ENCODE peak calls at places on chromosomes 1 and 21, in six cellular contexts. O, D, U, N, H and G are unnamed samples.

GRCh38 chr1:47434051-47434842 is 3.6 kb upstream of the FOXD2 start:
- DNase-seq in H (peak), O (peak), U (peak), D (peak), N (peak), G (peak)

GRCh38 chr1:24540906-24541710 is 14.8 kb upstream of the NCMAP start:
- DNase-seq in D (no peak), O (peak), U (no peak), N (peak), H (peak), G (peak)

GRCh38 chr1:60874703-60875102 is 207.7 kb upstream of the NFIA start:
- DNase-seq in N (peak), H (peak), D (no peak), U (no peak), O (peak), G (peak)

GRCh38 chr21:23921670-23922418 is 1685.4 kb downstream of the MRPL39 start:
- DNase-seq in N (no peak), D (no peak), H (no peak), U (no peak), O (no peak), G (no peak)

GRCh38 chr21:43603641-43604504 is 55.4 kb downstream of the HSF2BP start:
- DNase-seq in N (peak), U (no peak), D (no peak), O (peak), H (peak), G (peak)

GRCh38 chr1:203127672-203128611 is at the start of gene ADORA1:
- DNase-seq in N (peak), O (peak), D (peak), U (peak), H (peak), G (peak)

GRCh38 chr1:4585216-4585615 is 69.2 kb upstream of the AJAP1 start:
- DNase-seq in O (no peak), D (no peak), H (no peak), U (no peak), N (no peak), G (no peak)

GRCh38 chr1:117001254-117001927 is at the start of gene CD101:
- DNase-seq in O (no peak), U (no peak), N (no peak), D (no peak), H (no peak), G (no peak)

GRCh38 chr1:156289857-156290256 is 5.6 kb downstream of the GLMP start:
- DNase-seq in N (no peak), H (no peak), U (no peak), D (no peak), O (no peak), G (no peak)

GRCh38 chr1:226110249-226111108 is 48.0 kb downstream of the H3-3A start:
- DNase-seq in O (peak), U (peak), H (peak), D (peak), N (peak), G (peak)

GRCh38 chr1:48920741-48921330 is 144.1 kb upstream of the BEND5 start:
- DNase-seq in O (no peak), H (no peak), U (no peak), D (no peak), N (no peak), G (no peak)

GRCh38 chr1:48917901-48918603 is 141.4 kb upstream of the BEND5 start:
- DNase-seq in D (no peak), U (no peak), H (no peak), O (no peak), N (no peak), G (no peak)

GRCh38 chr1:48917070-48917454 is 140.4 kb upstream of the BEND5 start:
- DNase-seq in D (no peak), H (no peak), N (no peak), U (no peak), O (no peak), G (no peak)

DNA sequence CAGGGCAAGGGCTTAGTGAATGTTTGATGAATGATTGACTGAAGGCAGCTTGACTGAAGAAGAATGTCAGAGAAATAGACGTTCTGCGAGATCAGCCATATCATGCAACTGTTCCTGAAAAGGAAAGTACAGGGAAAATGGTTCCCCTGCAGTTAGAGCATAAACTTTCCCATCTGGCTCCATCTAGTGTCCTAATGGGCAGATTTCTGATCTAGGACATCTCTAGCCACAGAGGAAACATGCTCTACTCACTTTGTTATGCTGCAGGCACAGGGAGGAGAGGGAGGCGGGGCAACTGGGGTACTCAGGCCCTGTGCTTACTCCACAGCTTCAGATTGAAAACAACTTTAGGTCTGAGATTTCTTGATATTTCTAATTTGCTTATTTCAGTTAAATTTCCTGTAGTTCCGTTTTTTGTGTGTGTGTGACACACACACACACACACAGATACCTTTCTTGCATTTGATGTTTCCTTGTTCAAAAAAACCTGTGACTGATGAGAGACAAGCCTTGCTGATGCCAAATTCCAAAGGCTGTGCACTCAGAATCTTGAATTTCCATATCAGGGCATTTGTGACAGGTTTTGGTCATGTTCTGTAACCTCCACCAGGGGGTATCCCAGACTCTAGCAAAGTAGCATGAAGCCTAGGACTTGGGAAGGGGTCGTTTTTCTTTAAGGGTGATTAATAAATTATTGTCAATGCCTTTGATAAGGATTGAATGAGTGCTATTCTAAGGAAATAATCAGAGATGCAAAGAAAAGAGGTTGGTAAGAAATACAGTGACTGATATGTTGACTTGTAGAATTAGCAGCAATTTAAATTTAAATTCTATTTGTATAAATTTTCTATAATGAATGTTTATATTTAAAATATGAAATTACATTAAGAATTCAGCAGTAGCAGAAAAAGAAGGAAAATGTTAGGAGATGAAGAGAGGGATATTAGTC is 139.7 kb upstream of the BEND5 start:
- DNase-seq in D (no peak), U (no peak), H (no peak), O (peak), N (peak), G (peak)
- TF ChIP-seq CTCF in D (no peak), U (no peak), H (peak), O (peak), N (peak), G (peak)

GRCh38 chr1:151612506-151613274 is 840 bp downstream of the SNX27 start:
- DNase-seq in U (peak), O (peak), H (peak), D (peak), N (no peak), G (peak)

GRCh38 chr1:151610142-151610541 is 1.7 kb upstream of the SNX27 start:
- DNase-seq in D (no peak), U (no peak), N (no peak), H (no peak), O (no peak), G (no peak)

GRCh38 chr1:151613275-151613867 is 1.5 kb downstream of the SNX27 start:
- DNase-seq in N (no peak), U (no peak), O (no peak), D (no peak), H (no peak), G (no peak)

GRCh38 chr1:151611832-151612505 is at the start of gene SNX27:
- DNase-seq in D (peak), O (peak), N (peak), H (peak), U (peak), G (peak)

GRCh38 chr1:151611288-151611790 is 511 bp upstream of the SNX27 start:
- DNase-seq in N (peak), O (peak), H (no peak), U (peak), D (peak), G (peak)
- H3K4me3 ChIP-seq in N (peak), O (peak), H (peak), U (peak), D (peak), G (no peak)

DNA sequence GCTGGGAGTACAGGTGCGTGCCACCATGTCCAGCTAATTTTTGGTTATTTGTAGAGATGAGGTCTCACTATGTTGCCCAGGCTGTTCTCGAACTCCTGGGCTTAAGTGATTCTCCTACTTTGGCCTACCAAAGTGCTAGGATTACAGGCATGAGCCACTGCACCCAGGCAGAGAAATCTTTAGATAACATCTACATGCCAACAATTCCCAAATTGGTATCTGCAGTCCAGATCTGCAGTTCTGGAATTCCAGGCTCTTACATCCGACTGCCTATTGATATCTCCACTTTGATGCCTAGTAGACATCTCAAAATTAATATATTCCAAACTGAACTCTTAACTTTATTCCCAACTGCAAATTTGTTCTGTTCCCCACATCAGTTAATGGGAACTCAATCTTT is 23.3 kb downstream of the INAVA start:
- DNase-seq in D (no peak), U (no peak), O (no peak), N (no peak), H (no peak), G (no peak)
- TF ChIP-seq CTCF in D (no peak), U (no peak), O (no peak), N (no peak), H (no peak), G (no peak)

DNA sequence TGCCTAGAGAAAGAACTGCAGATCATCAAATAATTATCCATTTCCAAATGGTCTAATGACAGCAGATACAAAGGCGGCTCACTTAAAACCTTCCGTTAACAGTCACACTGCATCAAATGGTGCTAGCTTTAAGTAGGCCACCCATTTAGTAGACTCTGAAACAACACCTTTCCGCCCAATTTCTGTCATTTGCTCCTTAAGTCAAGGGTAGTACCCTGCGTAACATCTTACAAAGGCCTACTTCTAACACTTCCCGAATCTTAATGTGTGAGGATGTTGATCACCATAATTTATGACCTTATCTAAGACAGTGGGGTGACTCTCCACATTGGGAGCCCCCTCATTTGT is 684 bp upstream of the RALGPS2 start:
- DNase-seq in H (no peak), N (no peak), U (no peak), O (no peak), D (no peak), G (no peak)
- H3K4me3 ChIP-seq in H (peak), N (peak), U (peak), O (peak), D (peak), G (peak)

GRCh38 chr21:45875881-45876280 is 105.7 kb upstream of the COL6A1 start:
- DNase-seq in D (peak), U (no peak), N (no peak), O (no peak), H (no peak), G (no peak)

GRCh38 chr21:45875416-45875760 is 106.2 kb upstream of the COL6A1 start:
- DNase-seq in O (no peak), H (no peak), N (no peak), D (peak), U (no peak), G (no peak)

GRCh38 chr21:45877821-45878469 is 103.6 kb upstream of the COL6A1 start:
- DNase-seq in H (peak), D (peak), O (no peak), U (no peak), N (no peak), G (peak)

GRCh38 chr21:45877160-45877438 is 104.5 kb upstream of the COL6A1 start:
- DNase-seq in D (peak), O (no peak), U (no peak), H (no peak), N (no peak), G (no peak)

GRCh38 chr21:45876381-45877159 is 105.0 kb upstream of the COL6A1 start:
- DNase-seq in O (peak), D (peak), U (no peak), N (peak), H (no peak), G (no peak)
- TF ChIP-seq CTCF in O (no peak), D (no peak), U (no peak), N (no peak), H (no peak), G (no peak)

DNA sequence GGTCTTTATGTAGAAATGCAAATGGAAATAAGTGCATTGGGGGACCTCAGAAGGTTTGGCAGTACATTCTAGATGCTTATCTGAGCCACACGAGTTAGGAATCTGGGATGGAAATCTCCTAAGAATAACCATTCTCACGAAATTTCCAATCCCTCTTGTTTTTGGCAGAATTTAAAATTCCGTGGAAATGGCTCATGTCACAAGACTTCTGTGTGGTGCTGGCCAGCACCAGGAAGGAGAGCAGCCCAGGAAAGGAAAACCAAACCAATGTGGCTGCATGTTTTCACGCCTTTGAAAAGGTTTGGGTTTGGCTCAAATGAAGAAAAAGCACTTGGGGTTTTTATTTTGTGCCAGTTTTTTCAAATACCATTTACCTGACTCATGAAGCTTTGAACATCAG is 80.1 kb upstream of the KCNK2 start:
- DNase-seq in N (peak), O (peak), U (no peak), D (no peak), H (peak), G (peak)
- H3K4me3 ChIP-seq in N (no peak), O (no peak), U (no peak), D (no peak), H (no peak), G (no peak)

DNA sequence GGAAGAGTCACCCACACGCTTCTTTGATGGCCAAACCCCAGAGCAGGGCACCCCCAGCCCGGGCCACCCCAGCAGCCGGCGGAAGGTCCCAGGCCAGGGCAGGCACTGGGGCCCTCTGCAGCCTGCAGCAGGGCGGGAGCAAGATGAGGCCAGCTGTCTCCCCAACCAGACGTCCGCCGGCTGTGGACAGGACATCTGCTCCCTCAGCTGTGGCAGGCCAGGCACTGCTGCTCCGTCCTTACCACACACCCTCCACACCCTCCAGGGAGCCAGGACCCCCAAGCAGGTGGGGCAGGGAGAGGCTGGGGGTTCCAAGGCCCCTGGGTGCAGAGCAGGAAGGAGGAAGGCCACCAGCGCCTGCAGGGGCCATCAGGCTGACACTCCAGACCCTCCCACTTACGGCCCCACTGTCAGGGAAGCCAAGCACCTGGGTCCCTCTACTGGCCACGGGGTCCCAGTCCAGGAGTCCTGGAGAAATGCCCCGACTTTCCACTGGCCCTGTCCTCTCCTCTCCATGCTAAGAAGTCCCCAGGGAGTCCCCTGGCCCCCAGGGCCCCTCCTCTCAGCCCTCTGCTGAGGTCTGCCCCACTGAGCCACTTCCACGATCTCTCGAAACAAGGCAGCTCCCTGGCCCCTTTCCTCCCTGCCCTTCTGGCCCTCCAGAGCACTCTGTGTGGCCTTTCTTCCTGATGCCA is 5.6 kb downstream of the WNT9A start:
- DNase-seq in D (no peak), U (peak), N (no peak), O (no peak), H (peak), G (no peak)
- TF ChIP-seq CTCF in D (no peak), U (no peak), N (no peak), O (no peak), H (no peak), G (no peak)

DNA sequence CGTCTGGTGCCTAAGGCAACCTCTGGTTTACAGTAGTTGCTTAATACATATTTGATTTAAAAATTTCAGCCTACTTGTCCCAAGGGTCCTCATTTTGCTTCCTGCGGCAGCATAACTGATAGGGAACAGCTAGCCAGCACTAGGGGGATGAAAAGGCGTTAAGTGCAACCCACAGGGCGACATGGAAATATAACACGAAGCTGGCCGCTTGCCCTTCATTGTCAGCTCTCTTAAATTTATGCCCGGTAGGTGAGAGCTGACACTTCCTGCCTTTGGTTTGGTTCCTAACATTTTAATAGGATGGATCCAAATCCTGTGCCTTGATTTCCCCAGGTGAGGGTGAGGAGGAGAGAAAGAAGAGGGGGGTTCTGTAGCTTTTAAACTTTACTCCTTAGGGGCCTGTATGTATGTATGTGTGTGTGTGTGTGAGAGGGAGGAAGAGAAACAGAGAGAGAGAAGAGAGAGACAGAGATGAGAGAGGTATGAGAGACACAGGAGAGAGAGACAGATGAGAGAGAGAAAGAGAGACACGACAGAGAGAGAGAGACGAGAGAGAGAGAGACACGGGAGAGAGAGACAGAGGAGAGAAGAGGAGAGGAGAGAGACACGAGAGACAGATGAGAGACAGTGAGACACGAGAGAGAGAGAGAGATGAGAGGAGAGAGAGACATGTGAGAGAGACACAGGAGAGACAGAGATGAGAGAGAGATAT is 938 bp upstream of the ACTN2 start:
- DNase-seq in N (no peak), U (no peak), D (no peak), H (no peak), O (no peak), G (no peak)
- H3K4me3 ChIP-seq in N (no peak), U (peak), D (no peak), H (no peak), O (no peak), G (no peak)